ENCODE peak calls at places on chromosomes 16 and 17, in nine cellular contexts. O is cardiac muscle cell, C is ascending aorta, I is endothelial cell of umbilical vein, Q is neural progenitor cell, F is tibial artery, M is SK-N-SH, V is Panc1, X is psoas muscle. J is an unnamed sample. For H3K9me3, the result is how much of the 10 kb centered on the place peaks cover.

GRCh38 chr16:89785523-89786155 is 30.8 kb downstream of the FANCA start:
- DNase-seq in O (no peak), C (no peak), I (no peak), Q (no peak), F (no peak), M (no peak), V (no peak), X (no peak), J (no peak)

GRCh38 chr17:79323556-79323955 is 248.9 kb downstream of the ENGASE start:
- DNase-seq in O (no peak), C (no peak), I (no peak), Q (no peak), F (no peak), M (no peak), V (no peak), X (no peak), J (no peak)

GRCh38 chr16:53369921-53370320 is 64.3 kb upstream of the RBL2 start:
- DNase-seq in O (no peak), C (no peak), I (no peak), Q (no peak), F (no peak), M (no peak), V (no peak), X (no peak), J (no peak)

GRCh38 chr17:43389022-43389947 is 9.5 kb upstream of the ARL4D start:
- DNase-seq in O (peak), C (peak), I (peak), Q (peak), F (peak), M (peak), V (no peak), X (peak), J (peak)

GRCh38 chr17:66191607-66192377 is at the start of gene CEP112:
- DNase-seq in O (peak), C (peak), I (peak), Q (peak), F (peak), M (peak), V (no peak), X (peak), J (peak)

GRCh38 chr16:68270353-68270752 is 6.0 kb downstream of the SLC7A6 start:
- DNase-seq in O (no peak), C (no peak), I (no peak), Q (no peak), F (no peak), M (no peak), V (no peak), X (no peak), J (no peak)

GRCh38 chr17:72587773-72588511 is 467.1 kb downstream of the SOX9 start:
- DNase-seq in O (no peak), C (no peak), I (no peak), Q (no peak), F (no peak), M (no peak), V (no peak), X (no peak), J (no peak)

GRCh38 chr16:48500981-48501380 is 109.0 kb downstream of the N4BP1 start:
- DNase-seq in O (no peak), C (no peak), I (no peak), Q (no peak), F (no peak), M (no peak), V (no peak), X (no peak), J (no peak)

GRCh38 chr16:27475561-27475960 is 73.6 kb downstream of the IL21R start:
- DNase-seq in O (no peak), C (no peak), I (peak), Q (no peak), F (no peak), M (no peak), V (no peak), X (no peak), J (no peak)

GRCh38 chr17:32569171-32570080 is 82.6 kb downstream of the CDK5R1 start:
- DNase-seq in O (no peak), C (no peak), I (peak), Q (no peak), F (no peak), M (no peak), V (no peak), X (no peak), J (no peak)

GRCh38 chr16:28491080-28491969 is 549 bp downstream of the CLN3 start:
- DNase-seq in O (peak), C (peak), I (peak), Q (peak), F (peak), M (peak), V (no peak), X (peak), J (peak)

GRCh38 chr17:60231234-60231633 is 81.5 kb downstream of the CA4 start:
- DNase-seq in O (peak), C (no peak), I (peak), Q (peak), F (no peak), M (peak), V (no peak), X (no peak), J (no peak)

GRCh38 chr16:88912556-88912955 is 46.1 kb upstream of the PABPN1L start:
- DNase-seq in O (no peak), C (no peak), I (no peak), Q (no peak), F (no peak), M (no peak), V (no peak), X (no peak), J (no peak)

GRCh38 chr17:20095366-20096080 is 86.4 kb downstream of the SPECC1 start:
- DNase-seq in O (peak), C (peak), I (peak), Q (peak), F (peak), M (peak), V (no peak), X (peak), J (peak)

GRCh38 chr17:35553310-35553709 is 7.3 kb downstream of the SLFN14 start:
- DNase-seq in O (no peak), C (no peak), I (no peak), Q (no peak), F (no peak), M (no peak), V (no peak), X (no peak), J (no peak)

DNA sequence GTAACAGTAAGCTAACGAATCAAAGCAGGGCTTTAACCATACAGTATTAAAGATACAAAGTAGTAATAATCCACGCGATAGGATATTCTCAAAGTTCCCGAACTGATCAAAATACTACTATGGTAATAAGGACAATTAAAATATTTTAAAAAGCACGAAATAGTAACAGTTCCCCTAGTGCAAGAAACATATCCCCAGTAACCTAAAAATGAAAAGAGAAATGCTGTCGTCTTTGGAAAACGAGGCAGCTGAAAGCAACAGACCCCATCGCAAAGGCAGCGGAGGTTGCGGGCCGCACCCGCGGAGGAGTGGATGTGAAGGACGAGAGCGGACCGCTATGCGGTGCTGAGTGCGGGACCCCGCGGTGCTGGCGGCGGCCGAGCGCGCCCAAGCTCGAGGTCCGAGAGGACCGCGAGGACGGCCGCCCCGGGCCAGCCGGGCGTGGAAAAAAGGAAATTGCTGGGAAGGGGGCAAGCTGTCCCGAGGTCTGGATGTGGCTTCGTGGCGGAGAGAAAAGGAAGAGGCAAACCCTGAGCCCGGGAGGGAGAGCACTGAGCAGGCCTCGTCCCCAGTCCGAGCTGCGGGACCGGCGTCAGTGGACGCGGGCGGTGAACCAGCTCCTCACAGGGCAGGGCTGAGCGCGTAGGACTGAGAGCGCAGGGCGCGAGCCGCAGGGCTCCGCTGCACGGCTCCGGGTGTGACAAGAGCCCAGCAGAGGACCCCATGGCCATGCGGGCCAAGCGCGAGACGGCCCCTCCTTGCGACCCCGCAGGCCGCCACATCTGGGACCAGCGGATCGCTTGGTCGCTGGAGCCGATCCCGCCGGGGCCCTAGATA is 2.1 kb downstream of the TBX4 start:
- DNase-seq in O (peak), C (no peak), I (no peak), Q (peak), F (no peak), M (no peak), V (no peak), X (no peak), J (no peak)
- H3K9me3 ChIP-seq in O (under half), C (under half), I (under half), Q (under half), F (under half), M (under half), V (under half), X (under half), J (under half)

GRCh38 chr17:39916918-39917317 is 1.5 kb downstream of the GSDMB start:
- DNase-seq in O (no peak), C (no peak), I (no peak), Q (no peak), F (no peak), M (no peak), V (no peak), X (no peak), J (peak)
- H3K27ac ChIP-seq in O (no peak), C (no peak), I (no peak), Q (no peak), F (no peak), M (no peak), V (no peak), X (no peak), J (no peak)

DNA sequence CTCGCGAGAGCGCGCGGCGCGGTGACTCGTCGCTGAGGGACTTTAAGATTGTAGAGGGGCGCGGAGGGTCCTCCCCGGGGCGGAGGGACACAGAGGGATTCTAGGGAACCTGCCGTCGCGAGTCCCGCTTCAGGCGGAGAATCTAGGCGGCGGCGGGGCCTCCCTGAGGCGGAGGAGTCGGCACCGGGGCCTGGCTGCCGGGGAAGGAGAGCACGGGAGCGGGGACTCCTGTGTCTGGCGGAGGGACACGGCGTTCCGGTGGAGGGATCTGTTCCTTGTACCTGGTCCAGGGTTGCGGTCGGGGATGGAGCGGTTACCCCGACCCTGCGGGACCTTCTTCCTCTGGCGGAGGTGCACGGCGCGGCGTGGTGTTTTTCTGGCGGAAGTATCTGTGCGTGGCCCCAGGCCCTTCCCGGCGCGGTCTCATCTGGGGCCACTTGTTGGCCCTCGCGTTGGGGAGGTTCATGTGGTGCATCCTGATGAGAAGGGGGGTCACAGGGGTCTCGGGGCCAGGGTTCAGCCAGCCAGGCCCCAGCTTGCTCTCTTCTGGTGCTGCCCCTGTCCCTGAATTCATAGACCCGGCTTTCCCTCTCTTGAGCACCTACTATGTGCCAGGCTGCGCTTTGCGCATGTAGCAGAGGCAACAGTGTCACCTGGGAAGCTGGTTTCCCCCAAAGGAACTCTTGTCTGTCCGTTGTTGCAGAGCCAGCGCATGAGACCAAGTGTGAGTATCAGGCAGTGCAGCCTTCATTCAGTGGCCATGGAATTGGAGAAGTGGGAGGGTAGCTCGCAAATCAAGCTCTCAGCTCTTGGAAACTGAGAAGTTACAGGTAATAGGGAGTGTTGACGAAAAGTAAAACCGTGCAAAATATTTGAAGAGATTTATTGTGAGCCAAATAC is 561 bp upstream of the ZKSCAN2 start:
- DNase-seq in O (peak), C (peak), I (peak), Q (peak), F (peak), M (peak), V (peak), X (peak), J (peak)
- TF ChIP-seq CTCF in O (no peak), C (no peak), I (no peak), Q (no peak), F (peak), M (no peak), V (no peak), X (no peak), J (no peak)

GRCh38 chr16:49516382-49517036 is 142.9 kb downstream of the C16orf78 start:
- DNase-seq in O (no peak), C (no peak), I (no peak), Q (no peak), F (no peak), M (no peak), V (no peak), X (no peak), J (no peak)

GRCh38 chr16:49521706-49522325 is 148.2 kb downstream of the C16orf78 start:
- DNase-seq in O (no peak), C (no peak), I (no peak), Q (no peak), F (no peak), M (no peak), V (no peak), X (no peak), J (no peak)

GRCh38 chr16:49520684-49521083 is 147.1 kb downstream of the C16orf78 start:
- DNase-seq in O (no peak), C (no peak), I (no peak), Q (no peak), F (no peak), M (no peak), V (no peak), X (no peak), J (no peak)

GRCh38 chr16:49519008-49519656 is 145.5 kb downstream of the C16orf78 start:
- DNase-seq in O (no peak), C (no peak), I (no peak), Q (no peak), F (no peak), M (no peak), V (no peak), X (no peak), J (no peak)

DNA sequence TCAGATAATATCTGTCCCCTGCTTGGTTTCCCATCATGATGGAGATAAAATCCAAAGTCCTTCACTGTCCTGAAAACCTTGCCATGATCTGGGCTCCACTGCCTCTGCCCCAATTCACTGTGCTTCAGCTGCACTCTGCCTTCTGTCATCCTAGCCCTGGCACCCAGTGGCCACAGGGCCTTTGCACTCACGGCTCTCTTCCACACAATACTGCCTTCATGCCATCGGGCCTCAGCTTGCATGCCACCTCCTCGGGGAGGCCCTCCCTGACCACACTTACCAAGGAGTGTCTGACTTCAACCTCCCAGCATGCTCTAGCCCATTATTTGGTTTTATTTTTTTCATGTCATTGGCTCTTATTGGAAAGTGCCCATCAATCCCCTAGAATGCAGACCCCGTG is 146.1 kb downstream of the C16orf78 start:
- DNase-seq in O (no peak), C (no peak), I (no peak), Q (no peak), F (no peak), M (no peak), V (no peak), X (no peak), J (no peak)
- H3K9me3 ChIP-seq in O (under half), C (under half), I (under half), Q (under half), F (under half), M (under half), V (under half), X (under half), J (under half)

GRCh38 chr17:82698974-82699442 is 510 bp upstream of the RAB40B start:
- DNase-seq in O (no peak), C (no peak), I (no peak), Q (no peak), F (no peak), M (no peak), V (no peak), X (no peak), J (no peak)

GRCh38 chr17:82698065-82698973 is at the start of gene RAB40B:
- DNase-seq in O (peak), C (peak), I (peak), Q (peak), F (peak), M (peak), V (peak), X (peak), J (peak)

GRCh38 chr17:82696259-82696658 is 2.2 kb downstream of the RAB40B start:
- DNase-seq in O (no peak), C (no peak), I (no peak), Q (no peak), F (no peak), M (no peak), V (no peak), X (no peak), J (no peak)

GRCh38 chr17:82696916-82697807 is 1.3 kb downstream of the RAB40B start:
- DNase-seq in O (no peak), C (no peak), I (no peak), Q (peak), F (no peak), M (peak), V (no peak), X (no peak), J (no peak)

DNA sequence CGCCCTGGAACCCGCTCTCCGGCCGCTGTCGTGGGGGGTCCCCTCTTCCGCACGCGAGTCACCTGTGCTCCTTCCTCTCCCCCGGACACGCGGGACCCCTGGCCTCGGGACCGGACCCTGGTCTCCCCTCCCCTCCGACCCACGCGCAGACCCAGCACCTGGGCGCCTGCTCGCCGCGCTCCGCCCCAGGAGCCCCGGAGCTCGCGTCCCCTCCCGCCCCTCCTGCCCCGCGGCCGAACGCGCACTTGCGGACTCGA is 762 bp downstream of the RAB40B start:
- DNase-seq in O (no peak), C (no peak), I (no peak), Q (no peak), F (no peak), M (no peak), V (no peak), X (no peak), J (no peak)
- H3K27ac ChIP-seq in O (no peak), C (no peak), I (no peak), Q (no peak), F (peak), M (no peak), V (no peak), X (peak), J (no peak)

J was measured in WERI-Rb-1.